ENCODE peak calls at places on chromosomes 6 and 20, in five cellular contexts. C, I, F, P and D are unnamed samples.

GRCh38 chr6:43115365-43115764 is 39.3 kb downstream of the PTK7 start:
- DNase-seq in P (no peak), C (no peak), F (no peak), I (no peak), D (no peak)

GRCh38 chr6:7107578-7108195 is at the start of gene RREB1:
- DNase-seq in I (peak), C (no peak), P (peak), F (peak), D (peak)

GRCh38 chr6:131982740-131983259 is 31.6 kb upstream of the CCN2 start:
- DNase-seq in P (no peak), I (no peak), F (peak), C (no peak), D (no peak)

GRCh38 chr20:46128310-46129151 is 10.4 kb downstream of the CD40 start:
- DNase-seq in F (no peak), I (peak), C (peak), P (no peak), D (peak)

GRCh38 chr6:19613678-19614077 is 223.5 kb upstream of the ID4 start:
- DNase-seq in P (no peak), F (no peak), I (no peak), C (no peak), D (no peak)

GRCh38 chr6:2952557-2953095 is 18.7 kb downstream of the SERPINB6 start:
- DNase-seq in I (peak), C (no peak), F (peak), P (peak), D (no peak)

GRCh38 chr20:54174452-54175175 is 828 bp upstream of the CYP24A1 start:
- DNase-seq in P (no peak), I (no peak), F (no peak), C (no peak), D (no peak)

GRCh38 chr6:15327271-15327670 is 81.4 kb downstream of the JARID2 start:
- DNase-seq in I (no peak), F (no peak), C (no peak), P (no peak), D (no peak)

GRCh38 chr20:53857723-53858236 is 212.6 kb downstream of the BCAS1 start:
- DNase-seq in C (no peak), P (peak), I (no peak), F (no peak), D (no peak)

GRCh38 chr6:143139239-143139784 is 78.6 kb downstream of the AIG1 start:
- DNase-seq in P (no peak), I (no peak), C (no peak), F (no peak), D (no peak)

GRCh38 chr20:49045440-49046086 is 549 bp upstream of the CSE1L start:
- DNase-seq in P (peak), I (peak), F (peak), C (no peak), D (no peak)

GRCh38 chr20:25226433-25227316 is 21.2 kb upstream of the PYGB start:
- DNase-seq in F (no peak), I (no peak), P (peak), C (no peak), D (peak)

GRCh38 chr6:133392015-133392414 is 150.9 kb downstream of the EYA4 start:
- DNase-seq in C (no peak), P (no peak), F (no peak), I (no peak), D (no peak)

GRCh38 chr20:48691523-48691922 is 136.3 kb downstream of the PREX1 start:
- DNase-seq in C (no peak), P (no peak), I (no peak), F (peak), D (peak)

GRCh38 chr6:170026272-170027110 is 264.4 kb downstream of the DLL1 start:
- DNase-seq in F (no peak), P (peak), I (peak), C (peak), D (no peak)

GRCh38 chr6:139765825-139766285 is 391.4 kb upstream of the CITED2 start:
- DNase-seq in I (no peak), F (peak), P (no peak), C (no peak), D (no peak)

GRCh38 chr6:38508894-38509293 is 130.8 kb downstream of the BTBD9 start:
- DNase-seq in P (no peak), I (peak), C (no peak), F (peak), D (no peak)

GRCh38 chr6:26240981-26241770 is 123.8 kb upstream of the BTN3A2 start:
- DNase-seq in C (no peak), F (peak), P (no peak), I (no peak), D (no peak)

GRCh38 chr6:26493258-26493657 is 6.8 kb upstream of the BTN1A1 start:
- DNase-seq in C (no peak), F (peak), P (no peak), I (no peak), D (no peak)

GRCh38 chr6:24145690-24146131 is 19.7 kb downstream of the NRSN1 start:
- DNase-seq in P (no peak), C (no peak), F (no peak), I (no peak), D (no peak)

GRCh38 chr6:18609715-18610114 is 222.6 kb downstream of the RNF144B start:
- DNase-seq in C (no peak), P (no peak), F (no peak), I (no peak), D (no peak)

GRCh38 chr6:25685896-25686295 is 33.9 kb downstream of the SCGN start:
- DNase-seq in C (no peak), P (no peak), I (no peak), F (no peak), D (no peak)

GRCh38 chr20:14127831-14128230 is 132.5 kb downstream of the MACROD2 start:
- DNase-seq in I (no peak), F (no peak), P (no peak), C (no peak), D (no peak)

GRCh38 chr20:38418509-38419204 is 16.5 kb downstream of the SNHG17 start:
- DNase-seq in C (peak), I (no peak), P (no peak), F (peak), D (peak)

GRCh38 chr6:7188492-7188891 is 80.7 kb downstream of the RREB1 start:
- DNase-seq in P (no peak), I (no peak), C (no peak), F (no peak), D (no peak)

GRCh38 chr20:3071610-3072529 is at the start of gene OXT:
- DNase-seq in C (no peak), P (no peak), F (no peak), I (no peak), D (no peak)

GRCh38 chr20:54116550-54117235 is 46.3 kb upstream of the BCAS1 start:
- DNase-seq in F (no peak), P (no peak), C (no peak), I (no peak), D (no peak)

GRCh38 chr20:4017051-4017702 is 1.8 kb upstream of the RNF24 start:
- DNase-seq in F (no peak), I (no peak), P (no peak), C (no peak), D (no peak)